ENCODE peak calls at places on chromosome 3, in seven cellular contexts. One of them, this sample, is unnamed.
A peak's percentile ranks its signal among the peaks of the same experiment; 100 is the strongest.

GRCh38 chr3:103499132-103499885 is 1064.5 kb downstream of the ZPLD1 start:
- DNase-seq in pancreas: no peak
- DNase-seq in A673: peak; percentile 75
- DNase-seq in naive thymus-derived CD4-positive, alpha-beta T cell: no peak
- DNase-seq in substantia nigra: no peak
- DNase-seq in colonic mucosa: no peak
- DNase-seq in RWPE1: no peak
- DNase-seq in this sample: no peak

GRCh38 chr3:174342206-174342605 is 516.9 kb upstream of the NAALADL2 start:
- DNase-seq in substantia nigra: no peak
- DNase-seq in colonic mucosa: no peak
- DNase-seq in RWPE1: no peak
- DNase-seq in naive thymus-derived CD4-positive, alpha-beta T cell: no peak
- DNase-seq in A673: no peak
- DNase-seq in pancreas: no peak
- DNase-seq in this sample: no peak

GRCh38 chr3:137509354-137510045 is 254.6 kb upstream of the SOX14 start:
- DNase-seq in substantia nigra: no peak
- DNase-seq in RWPE1: no peak
- DNase-seq in A673: no peak
- DNase-seq in naive thymus-derived CD4-positive, alpha-beta T cell: no peak
- DNase-seq in pancreas: no peak
- DNase-seq in colonic mucosa: no peak
- DNase-seq in this sample: no peak

GRCh38 chr3:183153210-183153950 is 9.2 kb downstream of the LAMP3 start:
- DNase-seq in naive thymus-derived CD4-positive, alpha-beta T cell: no peak
- DNase-seq in colonic mucosa: no peak
- DNase-seq in A673: no peak
- DNase-seq in pancreas: no peak
- DNase-seq in RWPE1: no peak
- DNase-seq in substantia nigra: no peak
- DNase-seq in this sample: no peak

GRCh38 chr3:127775398-127776109 is 46.8 kb downstream of the MGLL start:
- DNase-seq in A673: no peak
- DNase-seq in pancreas: no peak
- DNase-seq in RWPE1: no peak
- DNase-seq in naive thymus-derived CD4-positive, alpha-beta T cell: no peak
- DNase-seq in colonic mucosa: no peak
- DNase-seq in substantia nigra: no peak
- DNase-seq in this sample: no peak

GRCh38 chr3:101632586-101632985 is 44.3 kb downstream of the ZBTB11 start:
- DNase-seq in RWPE1: no peak
- DNase-seq in substantia nigra: no peak
- DNase-seq in naive thymus-derived CD4-positive, alpha-beta T cell: no peak
- DNase-seq in pancreas: no peak
- DNase-seq in colonic mucosa: no peak
- DNase-seq in A673: no peak
- DNase-seq in this sample: no peak

GRCh38 chr3:115819785-115820384 is 196.6 kb downstream of the GAP43 start:
- DNase-seq in A673: peak; percentile 93
- DNase-seq in substantia nigra: peak; percentile 2
- DNase-seq in RWPE1: peak; percentile 61
- DNase-seq in naive thymus-derived CD4-positive, alpha-beta T cell: peak; percentile 65
- DNase-seq in colonic mucosa: peak; percentile 67
- DNase-seq in pancreas: peak; percentile 58
- DNase-seq in this sample: peak; percentile 46

GRCh38 chr3:138461246-138461645 is 26.8 kb downstream of the ESYT3 start:
- DNase-seq in colonic mucosa: no peak
- DNase-seq in pancreas: no peak
- DNase-seq in substantia nigra: no peak
- DNase-seq in RWPE1: no peak
- DNase-seq in naive thymus-derived CD4-positive, alpha-beta T cell: no peak
- DNase-seq in A673: no peak
- DNase-seq in this sample: no peak

GRCh38 chr3:151383111-151383510 is 1.4 kb downstream of the P2RY12 start:
- DNase-seq in substantia nigra: no peak
- DNase-seq in naive thymus-derived CD4-positive, alpha-beta T cell: no peak
- DNase-seq in pancreas: no peak
- DNase-seq in colonic mucosa: no peak
- DNase-seq in RWPE1: no peak
- DNase-seq in A673: no peak
- DNase-seq in this sample: no peak

DNA sequence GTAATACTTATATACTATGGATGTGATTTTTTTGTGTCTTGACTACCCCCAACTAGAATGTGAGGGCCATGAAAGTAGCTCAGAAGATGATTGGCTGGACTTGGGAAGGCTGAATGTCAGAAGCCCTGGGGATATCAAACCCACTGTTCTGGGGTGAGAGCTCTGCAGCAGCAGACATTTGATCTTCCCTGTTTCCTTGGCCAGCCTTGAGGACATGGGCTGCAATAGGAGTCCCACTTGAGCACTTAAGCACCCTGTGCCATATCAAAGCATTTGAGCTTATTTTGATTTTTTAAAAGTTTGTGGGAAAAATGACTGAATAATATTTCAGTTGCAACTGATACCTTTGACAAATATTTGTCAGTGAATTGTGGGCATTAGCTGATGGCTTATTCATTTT is 21.7 kb downstream of the GTF2E1 start:
- DNase-seq in substantia nigra: no peak
- DNase-seq in colonic mucosa: no peak
- DNase-seq in pancreas: no peak
- DNase-seq in A673: no peak
- DNase-seq in RWPE1: no peak
- DNase-seq in naive thymus-derived CD4-positive, alpha-beta T cell: no peak
- DNase-seq in this sample: no peak
- H3K27ac ChIP-seq in substantia nigra: no peak overlapping the region
- H3K27ac ChIP-seq in colonic mucosa: no peak overlapping the region
- H3K27ac ChIP-seq in pancreas: no peak overlapping the region
- H3K27ac ChIP-seq in A673: no peak overlapping the region
- H3K27ac ChIP-seq in RWPE1: no peak overlapping the region
- H3K27ac ChIP-seq in naive thymus-derived CD4-positive, alpha-beta T cell: no peak overlapping the region
- H3K27ac ChIP-seq in this sample: no peak overlapping the region

DNA sequence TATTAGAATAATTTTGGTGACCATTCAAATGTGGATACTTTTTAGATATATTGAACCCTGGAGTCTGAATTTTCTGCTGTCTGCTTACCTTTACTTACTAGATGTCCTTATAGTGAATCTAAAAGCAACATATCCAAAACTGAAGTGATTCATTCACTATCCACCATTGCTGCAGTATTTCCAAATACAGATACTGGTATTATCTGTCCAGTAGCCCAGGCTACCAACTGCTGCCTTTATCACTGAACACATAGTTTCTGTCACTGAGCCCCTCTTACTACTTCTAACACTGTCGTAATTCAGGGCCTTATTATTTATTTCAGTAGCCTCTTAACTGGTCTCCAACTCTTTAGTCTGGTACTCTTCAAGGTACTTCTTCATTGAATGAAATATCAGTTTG is 49.2 kb downstream of the SLMAP start:
- DNase-seq in substantia nigra: no peak
- DNase-seq in colonic mucosa: no peak
- DNase-seq in naive thymus-derived CD4-positive, alpha-beta T cell: no peak
- DNase-seq in pancreas: no peak
- DNase-seq in A673: no peak
- DNase-seq in RWPE1: no peak
- DNase-seq in this sample: no peak
- H3K27ac ChIP-seq in substantia nigra: no peak overlapping the region
- H3K27ac ChIP-seq in colonic mucosa: no peak overlapping the region
- H3K27ac ChIP-seq in naive thymus-derived CD4-positive, alpha-beta T cell: no peak overlapping the region
- H3K27ac ChIP-seq in pancreas: no peak overlapping the region
- H3K27ac ChIP-seq in A673: no peak overlapping the region
- H3K27ac ChIP-seq in RWPE1: no peak overlapping the region
- H3K27ac ChIP-seq in this sample: no peak overlapping the region

GRCh38 chr3:31295150-31295765 is 237.5 kb upstream of the STT3B start:
- DNase-seq in RWPE1: no peak
- DNase-seq in pancreas: no peak
- DNase-seq in substantia nigra: no peak
- DNase-seq in naive thymus-derived CD4-positive, alpha-beta T cell: no peak
- DNase-seq in colonic mucosa: no peak
- DNase-seq in A673: no peak
- DNase-seq in this sample: no peak
- H3K27ac ChIP-seq in RWPE1: no peak overlapping the region
- H3K27ac ChIP-seq in pancreas: no peak overlapping the region
- H3K27ac ChIP-seq in substantia nigra: no peak overlapping the region
- H3K27ac ChIP-seq in naive thymus-derived CD4-positive, alpha-beta T cell: no peak overlapping the region
- H3K27ac ChIP-seq in colonic mucosa: no peak overlapping the region
- H3K27ac ChIP-seq in A673: no peak overlapping the region
- H3K27ac ChIP-seq in this sample: no peak overlapping the region

GRCh38 chr3:179079537-179079936 is 7.9 kb upstream of the ZMAT3 start:
- DNase-seq in colonic mucosa: no peak
- DNase-seq in pancreas: no peak
- DNase-seq in A673: no peak
- DNase-seq in naive thymus-derived CD4-positive, alpha-beta T cell: no peak
- DNase-seq in RWPE1: no peak
- DNase-seq in substantia nigra: no peak
- DNase-seq in this sample: no peak

GRCh38 chr3:179074656-179075055 is 3.0 kb upstream of the ZMAT3 start:
- DNase-seq in RWPE1: no peak
- DNase-seq in pancreas: no peak
- DNase-seq in substantia nigra: no peak
- DNase-seq in colonic mucosa: no peak
- DNase-seq in A673: no peak
- DNase-seq in naive thymus-derived CD4-positive, alpha-beta T cell: no peak
- DNase-seq in this sample: no peak

GRCh38 chr3:179073816-179074215 is 2.2 kb upstream of the ZMAT3 start:
- DNase-seq in colonic mucosa: no peak
- DNase-seq in pancreas: no peak
- DNase-seq in RWPE1: no peak
- DNase-seq in substantia nigra: no peak
- DNase-seq in A673: no peak
- DNase-seq in naive thymus-derived CD4-positive, alpha-beta T cell: no peak
- DNase-seq in this sample: no peak

GRCh38 chr3:179071569-179072397 is at the start of gene ZMAT3:
- DNase-seq in naive thymus-derived CD4-positive, alpha-beta T cell: peak; percentile 86
- DNase-seq in A673: peak; percentile 87
- DNase-seq in substantia nigra: peak; percentile 80
- DNase-seq in colonic mucosa: peak; percentile 90
- DNase-seq in pancreas: peak; percentile 84
- DNase-seq in RWPE1: peak; percentile 78
- DNase-seq in this sample: peak; percentile 87

DNA sequence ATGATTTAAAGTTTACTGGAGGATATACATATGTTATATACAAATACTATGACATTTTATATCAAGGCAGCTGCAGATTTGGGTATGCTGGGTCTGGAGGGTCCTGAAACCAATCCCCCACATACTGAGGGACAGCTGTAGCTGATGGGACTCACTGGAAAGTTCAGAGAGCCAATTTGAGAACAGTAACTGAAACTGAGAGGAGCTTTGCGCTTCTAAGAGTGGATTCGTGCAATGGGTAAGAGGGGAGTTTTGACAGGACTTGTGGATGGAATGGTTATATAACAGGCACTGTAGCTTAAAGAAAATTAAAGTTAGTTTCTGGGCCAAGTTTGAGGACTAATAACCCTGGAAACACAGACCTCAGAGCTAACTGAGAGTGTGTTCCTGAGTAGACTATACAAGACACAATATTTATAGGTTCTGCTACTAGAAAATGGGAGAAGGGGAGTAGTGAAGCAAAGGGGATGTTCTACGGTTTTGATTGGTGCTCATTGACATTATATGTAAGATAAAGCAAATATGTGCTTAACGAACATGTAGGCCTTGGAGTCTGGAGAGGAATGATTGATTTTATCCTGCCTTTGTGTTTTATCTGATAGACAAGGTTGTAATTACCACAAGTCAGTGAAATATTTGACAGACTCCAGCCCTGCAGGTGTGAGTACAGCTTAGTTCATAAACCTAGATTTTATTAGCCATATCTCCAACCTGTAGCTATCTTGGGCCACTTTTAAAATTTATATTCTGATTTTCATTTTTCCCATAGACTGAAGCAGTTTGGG is 4.8 kb upstream of the ZMAT3 start:
- DNase-seq in RWPE1: no peak
- DNase-seq in colonic mucosa: no peak
- DNase-seq in substantia nigra: no peak
- DNase-seq in naive thymus-derived CD4-positive, alpha-beta T cell: no peak
- DNase-seq in pancreas: no peak
- DNase-seq in A673: no peak
- DNase-seq in this sample: no peak
- H3K27ac ChIP-seq in RWPE1: no peak overlapping the region
- H3K27ac ChIP-seq in colonic mucosa: no peak overlapping the region
- H3K27ac ChIP-seq in substantia nigra: no peak overlapping the region
- H3K27ac ChIP-seq in naive thymus-derived CD4-positive, alpha-beta T cell: no peak overlapping the region
- H3K27ac ChIP-seq in pancreas: no peak overlapping the region
- H3K27ac ChIP-seq in A673: no peak overlapping the region
- H3K27ac ChIP-seq in this sample: no peak overlapping the region